ENCODE peak calls at places on chromosome 16, in five cellular contexts. H is mesothelial cell of epicardium, C is tibial nerve, S is mammary epithelial cell, B is type B pancreatic cell. P is an unnamed sample.

GRCh38 chr16:13839577-13839976 is 80.4 kb upstream of the ERCC4 start:
- DNase-seq in H (no peak), C (no peak), S (no peak), B (no peak), P (no peak)

GRCh38 chr16:12268602-12269001 is 292.1 kb downstream of the SNX29 start:
- DNase-seq in H (no peak), C (no peak), S (no peak), B (no peak), P (peak; percentile 6)

GRCh38 chr16:60642956-60643355 is 1393.3 kb downstream of the CDH8 start:
- DNase-seq in H (no peak), C (no peak), S (peak; percentile 90), B (no peak), P (peak; percentile 11)

GRCh38 chr16:20884240-20884556 is 16.0 kb downstream of the DCUN1D3 start:
- DNase-seq in H (no peak), C (no peak), S (no peak), B (no peak), P (peak; percentile 91)

GRCh38 chr16:85570213-85570734 is 42.8 kb upstream of the GSE1 start:
- DNase-seq in H (no peak), C (no peak), S (peak; percentile 45), B (no peak), P (no peak)

GRCh38 chr16:637081-638018 is 1.2 kb upstream of the METTL26 start:
- DNase-seq in H (no peak), C (peak; percentile 89), S (peak; percentile 80), B (peak; percentile 90), P (peak; percentile 80)

GRCh38 chr16:86585821-86586611 is 7.7 kb downstream of the FOXL1 start:
- DNase-seq in H (no peak), C (no peak), S (peak; percentile 65), B (no peak), P (peak; percentile 88)

GRCh38 chr16:27579086-27579980 is 29.4 kb downstream of the KATNIP start:
- DNase-seq in H (no peak), C (no peak), S (peak; percentile 54), B (no peak), P (peak; percentile 25)

GRCh38 chr16:8481810-8482209 is 108.5 kb downstream of the TMEM114 start:
- DNase-seq in H (no peak), C (no peak), S (no peak), B (no peak), P (no peak)

GRCh38 chr16:1494129-1494640 is 1.0 kb downstream of the TELO2 start:
- DNase-seq in H (no peak), C (no peak), S (peak; percentile 39), B (peak; percentile 69), P (peak; percentile 81)

GRCh38 chr16:77331802-77332586 is 102.8 kb downstream of the ADAMTS18 start:
- DNase-seq in H (no peak), C (no peak), S (no peak), B (no peak), P (no peak)

GRCh38 chr16:65757064-65757463 is 609.4 kb upstream of the CDH5 start:
- DNase-seq in H (no peak), C (no peak), S (no peak), B (no peak), P (no peak)

GRCh38 chr16:81185416-81185815 is 53.1 kb upstream of the BCO1 start:
- DNase-seq in H (no peak), C (no peak), S (no peak), B (no peak), P (no peak)

GRCh38 chr16:51939371-51940005 is 607.5 kb downstream of the TOX3 start:
- DNase-seq in H (no peak), C (no peak), S (no peak), B (no peak), P (no peak)

GRCh38 chr16:12170103-12171025 is 193.8 kb downstream of the SNX29 start:
- DNase-seq in H (no peak), C (no peak), S (no peak), B (no peak), P (peak; percentile 55)

GRCh38 chr16:21277045-21277926 is 804 bp downstream of the CRYM start:
- DNase-seq in H (no peak), C (no peak), S (no peak), B (no peak), P (no peak)

GRCh38 chr16:30006095-30006473 is 4.7 kb downstream of the DOC2A start:
- DNase-seq in H (no peak), C (no peak), S (no peak), B (no peak), P (no peak)

GRCh38 chr16:66549284-66550131 is at the start of gene TK2:
- DNase-seq in H (peak; percentile 61), C (peak; percentile 28), S (peak; percentile 39), B (peak; percentile 82), P (peak; percentile 68)

GRCh38 chr16:12811441-12812198 is 7.9 kb upstream of the CPPED1 start:
- DNase-seq in H (no peak), C (no peak), S (peak; percentile 40), B (no peak), P (no peak)

GRCh38 chr16:61713787-61714186 is 322.5 kb downstream of the CDH8 start:
- DNase-seq in H (no peak), C (no peak), S (no peak), B (no peak), P (no peak)

GRCh38 chr16:11485676-11486075 is 101.0 kb downstream of the LITAF start:
- DNase-seq in H (no peak), C (no peak), S (no peak), B (no peak), P (no peak)

GRCh38 chr16:69301187-69301586 is 10.0 kb upstream of the VPS4A start:
- DNase-seq in H (no peak), C (no peak), S (no peak), B (no peak), P (no peak)

GRCh38 chr16:29806641-29807425 is 504 bp downstream of the MAZ start:
- DNase-seq in H (no peak), C (no peak), S (peak; percentile 50), B (no peak), P (peak; percentile 46)

GRCh38 chr16:82195917-82196494 is 26.0 kb upstream of the MPHOSPH6 start:
- DNase-seq in H (no peak), C (no peak), S (no peak), B (no peak), P (peak; percentile 39)

GRCh38 chr16:64412578-64413280 is 709.1 kb downstream of the CDH11 start:
- DNase-seq in H (no peak), C (no peak), S (peak; percentile 33), B (no peak), P (peak; percentile 77)

GRCh38 chr16:79272141-79272577 is 328.4 kb downstream of the MAF start:
- DNase-seq in H (no peak), C (no peak), S (no peak), B (no peak), P (no peak)

GRCh38 chr16:2976673-2977072 is 3.6 kb downstream of the PKMYT1 start:
- DNase-seq in H (no peak), C (no peak), S (no peak), B (no peak), P (no peak)
- TF ChIP-seq CTCF in H (no peak), C (no peak), S (no peak), B (no peak), P (no peak)

DNA sequence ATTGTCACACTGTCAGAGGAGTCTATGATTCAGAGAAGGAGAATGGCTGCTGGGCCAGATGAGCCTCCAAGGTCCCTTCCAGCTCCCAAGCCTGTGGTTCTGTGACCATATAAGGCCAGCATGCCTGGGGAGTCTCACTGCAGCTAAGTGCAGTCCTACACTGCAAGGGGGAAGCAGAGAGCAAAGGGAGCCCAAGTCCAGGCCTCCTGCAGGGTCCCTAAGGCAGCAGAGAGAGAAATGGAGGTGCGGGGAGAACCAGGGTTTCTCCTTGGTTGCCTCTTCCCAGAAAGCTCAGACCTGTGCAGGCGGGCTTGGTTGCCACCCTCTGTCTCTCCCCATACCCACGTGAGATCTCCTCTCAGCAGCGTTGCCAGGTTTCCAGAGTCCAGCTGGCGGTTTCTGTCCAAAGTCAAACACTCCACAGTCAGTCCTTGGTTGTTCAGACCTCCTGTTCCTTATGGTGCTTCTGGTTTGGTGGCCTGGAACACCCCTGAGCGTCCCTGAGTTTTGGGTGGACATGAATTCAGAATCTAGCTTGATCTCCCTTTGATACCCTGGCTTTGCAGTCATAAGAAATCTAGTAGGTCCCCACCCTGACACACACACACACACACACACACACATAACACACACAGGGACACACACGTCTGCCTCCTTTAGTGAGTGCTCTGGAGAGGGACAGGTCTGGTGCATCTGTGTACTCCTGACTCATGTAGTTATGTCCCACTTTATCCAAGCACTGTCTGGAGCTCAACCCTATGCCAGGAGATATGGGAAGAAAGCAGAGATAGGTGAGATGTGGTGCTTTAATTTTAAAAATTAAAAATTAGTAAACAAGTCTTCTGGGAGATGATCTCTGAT is 78.8 kb downstream of the GNAO1 start:
- DNase-seq in H (no peak), C (no peak), S (no peak), B (no peak), P (peak; percentile 11)
- TF ChIP-seq CTCF in H (no peak), C (no peak), S (no peak), B (no peak), P (no peak)

GRCh38 chr16:87924041-87924851 is 12.1 kb downstream of the CA5A start:
- DNase-seq in H (no peak), C (no peak), S (peak; percentile 56), B (no peak), P (no peak)

GRCh38 chr16:87929986-87930385 is 6.3 kb downstream of the CA5A start:
- DNase-seq in H (no peak), C (no peak), S (no peak), B (no peak), P (no peak)

GRCh38 chr16:87926246-87927194 is 9.8 kb downstream of the CA5A start:
- DNase-seq in H (no peak), C (no peak), S (no peak), B (no peak), P (no peak)

GRCh38 chr16:87924937-87925670 is 11.2 kb downstream of the CA5A start:
- DNase-seq in H (no peak), C (no peak), S (no peak), B (no peak), P (no peak)

DNA sequence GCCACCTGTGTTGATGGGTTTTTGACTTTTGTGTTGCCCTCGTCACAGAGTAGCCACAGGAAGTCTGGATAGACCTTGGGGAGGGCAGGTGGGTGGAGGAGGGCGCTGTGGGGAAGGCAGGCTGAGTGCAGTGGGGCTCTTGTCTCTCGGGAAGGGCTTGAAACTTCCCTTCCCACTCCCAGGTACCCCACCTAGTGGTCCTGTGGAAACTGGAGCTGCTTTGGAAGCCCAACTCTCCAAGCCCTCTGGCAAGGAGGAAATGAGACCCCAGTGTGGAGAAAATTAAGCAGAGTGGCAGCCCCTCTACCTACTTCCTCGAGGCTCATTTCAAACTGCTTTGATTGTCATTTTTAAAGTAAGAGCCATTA is 9.2 kb downstream of the CA5A start:
- DNase-seq in H (no peak), C (no peak), S (no peak), B (no peak), P (no peak)
- TF ChIP-seq CTCF in H (no peak), C (no peak), S (no peak), B (no peak), P (no peak)

GRCh38 chr16:17541324-17541723 is 70.6 kb upstream of the XYLT1 start:
- DNase-seq in H (no peak), C (no peak), S (no peak), B (no peak), P (no peak)

GRCh38 chr16:17543073-17543472 is 72.3 kb upstream of the XYLT1 start:
- DNase-seq in H (no peak), C (no peak), S (no peak), B (no peak), P (no peak)

GRCh38 chr16:17544304-17544703 is 73.5 kb upstream of the XYLT1 start:
- DNase-seq in H (no peak), C (no peak), S (no peak), B (no peak), P (peak; percentile 10)

GRCh38 chr16:17548825-17549224 is 78.1 kb upstream of the XYLT1 start:
- DNase-seq in H (no peak), C (no peak), S (no peak), B (no peak), P (no peak)

GRCh38 chr16:17544785-17545184 is 74.0 kb upstream of the XYLT1 start:
- DNase-seq in H (no peak), C (no peak), S (no peak), B (no peak), P (no peak)
- TF ChIP-seq CTCF in H (peak; percentile 64), C (no peak), S (peak; percentile 34), B (peak; percentile 62), P (peak; percentile 38)

P was measured in fibroblast of mammary gland.